ENCODE peak calls at places on chromosomes 12 and 14, in ten cellular contexts. Z, V, O, F, W, K, B, G, D and N are unnamed samples. For H3K36me3, the result is how much of the 10 kb centered on the place peaks cover.

GRCh38 chr12:56645201-56645716 is 525 bp downstream of the ATP5F1B start:
- DNase-seq in Z (no peak), V (no peak), O (no peak), F (no peak), W (no peak), K (no peak), B (no peak), G (no peak), D (no peak), N (no peak)

GRCh38 chr12:4526923-4527546 is 11.7 kb upstream of the RAD51AP1 start:
- DNase-seq in Z (no peak), V (no peak), O (no peak), F (no peak), W (peak), K (peak), B (peak), G (no peak), D (peak), N (peak)

GRCh38 chr12:13900718-13901117 is 80.7 kb downstream of the GRIN2B start:
- DNase-seq in Z (no peak), V (no peak), O (no peak), F (no peak), W (no peak), K (peak), B (no peak), G (no peak), D (no peak), N (no peak)

GRCh38 chr12:116372815-116373214 is 95.3 kb upstream of the MED13L start:
- DNase-seq in Z (no peak), V (no peak), O (no peak), F (no peak), W (no peak), K (no peak), B (no peak), G (no peak), D (no peak), N (no peak)

GRCh38 chr14:78848234-78848820 is 678.2 kb downstream of the NRXN3 start:
- DNase-seq in Z (no peak), V (peak), O (no peak), F (no peak), W (peak), K (peak), B (peak), G (peak), D (no peak), N (no peak)

GRCh38 chr14:99164712-99165111 is 107.3 kb downstream of the BCL11B start:
- DNase-seq in Z (no peak), V (no peak), O (no peak), F (no peak), W (no peak), K (no peak), B (no peak), G (no peak), D (no peak), N (no peak)

GRCh38 chr12:116188581-116188980 is 88.9 kb downstream of the MED13L start:
- DNase-seq in Z (no peak), V (no peak), O (no peak), F (no peak), W (no peak), K (no peak), B (no peak), G (no peak), D (no peak), N (no peak)

GRCh38 chr14:81534510-81535074 is 939 bp upstream of the SEL1L start:
- DNase-seq in Z (no peak), V (no peak), O (no peak), F (no peak), W (no peak), K (peak), B (no peak), G (no peak), D (no peak), N (no peak)

GRCh38 chr14:59028476-59029202 is 159.8 kb upstream of the DAAM1 start:
- DNase-seq in Z (peak), V (peak), O (peak), F (peak), W (peak), K (peak), B (peak), G (peak), D (no peak), N (peak)

GRCh38 chr14:61620130-61620946 is 75.0 kb upstream of the HIF1A start:
- DNase-seq in Z (peak), V (no peak), O (no peak), F (no peak), W (no peak), K (no peak), B (peak), G (peak), D (no peak), N (no peak)

GRCh38 chr12:54439521-54440255 is 20.6 kb upstream of the ITGA5 start:
- DNase-seq in Z (no peak), V (no peak), O (no peak), F (no peak), W (peak), K (peak), B (peak), G (peak), D (peak), N (no peak)

GRCh38 chr14:45253754-45254300 is 825 bp upstream of the MIS18BP1 start:
- DNase-seq in Z (peak), V (peak), O (peak), F (peak), W (no peak), K (peak), B (peak), G (peak), D (no peak), N (no peak)

GRCh38 chr12:95413576-95413975 is 60.4 kb upstream of the METAP2 start:
- DNase-seq in Z (no peak), V (no peak), O (no peak), F (no peak), W (no peak), K (no peak), B (peak), G (peak), D (no peak), N (no peak)

GRCh38 chr12:21528953-21529352 is 2.9 kb downstream of the SPX start:
- DNase-seq in Z (no peak), V (peak), O (no peak), F (no peak), W (peak), K (no peak), B (no peak), G (no peak), D (no peak), N (no peak)

GRCh38 chr12:3295648-3296408 is 195.2 kb upstream of the PRMT8 start:
- DNase-seq in Z (no peak), V (peak), O (peak), F (peak), W (no peak), K (no peak), B (peak), G (no peak), D (no peak), N (no peak)

GRCh38 chr12:89384050-89384749 is 31.9 kb upstream of the DUSP6 start:
- DNase-seq in Z (peak), V (peak), O (no peak), F (peak), W (peak), K (peak), B (peak), G (peak), D (no peak), N (no peak)

GRCh38 chr12:110906088-110906487 is 14.3 kb downstream of the MYL2 start:
- DNase-seq in Z (no peak), V (no peak), O (no peak), F (no peak), W (peak), K (no peak), B (no peak), G (no peak), D (no peak), N (no peak)

GRCh38 chr12:71392521-71393145 is 47.0 kb upstream of the LGR5 start:
- DNase-seq in Z (no peak), V (no peak), O (no peak), F (no peak), W (peak), K (peak), B (peak), G (peak), D (peak), N (no peak)

GRCh38 chr14:94392510-94392935 is 4.1 kb upstream of the SERPINA1 start:
- DNase-seq in Z (no peak), V (no peak), O (no peak), F (no peak), W (peak), K (no peak), B (peak), G (peak), D (no peak), N (peak)

GRCh38 chr14:64303471-64303917 is 9.3 kb upstream of the ESR2 start:
- DNase-seq in Z (no peak), V (no peak), O (no peak), F (no peak), W (peak), K (peak), B (peak), G (peak), D (peak), N (peak)

GRCh38 chr12:22527999-22528398 is 16.3 kb downstream of the C2CD5 start:
- DNase-seq in Z (no peak), V (no peak), O (no peak), F (no peak), W (no peak), K (no peak), B (peak), G (no peak), D (no peak), N (no peak)

GRCh38 chr14:100106661-100107112 is 41.5 kb downstream of the EVL start:
- DNase-seq in Z (no peak), V (no peak), O (no peak), F (no peak), W (no peak), K (no peak), B (no peak), G (no peak), D (no peak), N (no peak)

GRCh38 chr14:76953196-76953945 is 75.1 kb downstream of the IRF2BPL start:
- DNase-seq in Z (peak), V (peak), O (peak), F (peak), W (peak), K (peak), B (peak), G (peak), D (peak), N (peak)

GRCh38 chr14:103022669-103023044 is 34.7 kb downstream of the CDC42BPB start:
- DNase-seq in Z (no peak), V (no peak), O (peak), F (no peak), W (peak), K (no peak), B (no peak), G (no peak), D (no peak), N (no peak)

GRCh38 chr12:85866929-85867776 is 6.9 kb upstream of the NTS start:
- DNase-seq in Z (peak), V (peak), O (no peak), F (no peak), W (peak), K (peak), B (peak), G (peak), D (no peak), N (no peak)

GRCh38 chr12:16573652-16574077 is 32.3 kb downstream of the LMO3 start:
- DNase-seq in Z (peak), V (peak), O (no peak), F (peak), W (peak), K (no peak), B (peak), G (no peak), D (no peak), N (no peak)

GRCh38 chr12:97027482-97027881 is 120.4 kb downstream of the NEDD1 start:
- DNase-seq in Z (no peak), V (no peak), O (no peak), F (no peak), W (no peak), K (no peak), B (no peak), G (no peak), D (no peak), N (no peak)

GRCh38 chr12:121872546-121873223 is 14.0 kb upstream of the HPD start:
- DNase-seq in Z (peak), V (no peak), O (no peak), F (peak), W (no peak), K (peak), B (peak), G (peak), D (no peak), N (no peak)

GRCh38 chr12:45644521-45644920 is 85.0 kb upstream of the ARID2 start:
- DNase-seq in Z (no peak), V (no peak), O (no peak), F (no peak), W (peak), K (no peak), B (peak), G (peak), D (no peak), N (no peak)

GRCh38 chr14:105793836-105794235 is 267.5 kb downstream of the TMEM121 start:
- DNase-seq in Z (no peak), V (no peak), O (no peak), F (no peak), W (no peak), K (no peak), B (no peak), G (no peak), D (no peak), N (no peak)

GRCh38 chr12:85155791-85156190 is 119.6 kb downstream of the LRRIQ1 start:
- DNase-seq in Z (no peak), V (no peak), O (no peak), F (no peak), W (peak), K (no peak), B (no peak), G (no peak), D (no peak), N (no peak)

GRCh38 chr14:59277659-59278058 is 89.2 kb downstream of the DAAM1 start:
- DNase-seq in Z (no peak), V (no peak), O (no peak), F (no peak), W (peak), K (no peak), B (no peak), G (no peak), D (no peak), N (no peak)

GRCh38 chr14:90300649-90301048 is 31.1 kb downstream of the NRDE2 start:
- DNase-seq in Z (no peak), V (no peak), O (no peak), F (no peak), W (peak), K (no peak), B (peak), G (no peak), D (no peak), N (peak)

GRCh38 chr12:96989916-96990315 is 82.9 kb downstream of the NEDD1 start:
- DNase-seq in Z (no peak), V (peak), O (no peak), F (no peak), W (peak), K (peak), B (no peak), G (peak), D (no peak), N (no peak)

GRCh38 chr12:124764870-124765570 is 98.6 kb downstream of the SCARB1 start:
- DNase-seq in Z (no peak), V (no peak), O (no peak), F (no peak), W (no peak), K (no peak), B (peak), G (peak), D (no peak), N (no peak)

GRCh38 chr12:31117203-31118011 is 43.7 kb downstream of the DDX11 start:
- DNase-seq in Z (peak), V (peak), O (peak), F (no peak), W (peak), K (peak), B (peak), G (peak), D (peak), N (no peak)

GRCh38 chr12:7369274-7369729 is 65.4 kb downstream of the ACSM4 start:
- DNase-seq in Z (no peak), V (no peak), O (no peak), F (peak), W (peak), K (no peak), B (no peak), G (peak), D (no peak), N (no peak)

GRCh38 chr14:68442828-68443460 is 349.9 kb downstream of the ZFP36L1 start:
- DNase-seq in Z (no peak), V (no peak), O (no peak), F (no peak), W (no peak), K (no peak), B (peak), G (peak), D (no peak), N (no peak)

GRCh38 chr12:62135553-62136200 is 124.5 kb upstream of the USP15 start:
- DNase-seq in Z (no peak), V (no peak), O (no peak), F (no peak), W (no peak), K (no peak), B (no peak), G (no peak), D (no peak), N (no peak)

GRCh38 chr12:100127766-100128508 is 14.7 kb downstream of the BLTP3B start:
- DNase-seq in Z (no peak), V (no peak), O (no peak), F (no peak), W (peak), K (peak), B (peak), G (peak), D (no peak), N (no peak)
- H3K27ac ChIP-seq in Z (no peak), V (no peak), O (no peak), F (peak), W (peak), K (no peak), B (peak), G (peak), D (no peak), N (no peak)

GRCh38 chr14:104741108-104741802 is 11.7 kb upstream of the SIVA1 start:
- DNase-seq in Z (no peak), V (no peak), O (no peak), F (no peak), W (no peak), K (no peak), B (no peak), G (no peak), D (no peak), N (no peak)

GRCh38 chr14:104739026-104739425 is 13.9 kb upstream of the SIVA1 start:
- DNase-seq in Z (no peak), V (no peak), O (no peak), F (no peak), W (no peak), K (no peak), B (no peak), G (no peak), D (no peak), N (no peak)

GRCh38 chr14:104738375-104739019 is 14.4 kb upstream of the SIVA1 start:
- DNase-seq in Z (no peak), V (no peak), O (no peak), F (no peak), W (no peak), K (no peak), B (no peak), G (no peak), D (no peak), N (no peak)

GRCh38 chr14:104741803-104742251 is 11.1 kb upstream of the SIVA1 start:
- DNase-seq in Z (no peak), V (no peak), O (no peak), F (no peak), W (no peak), K (no peak), B (no peak), G (no peak), D (no peak), N (no peak)

GRCh38 chr14:104739546-104740516 is 13.1 kb upstream of the SIVA1 start:
- DNase-seq in Z (no peak), V (no peak), O (no peak), F (no peak), W (no peak), K (no peak), B (no peak), G (no peak), D (no peak), N (no peak)
- H3K36me3 ChIP-seq in Z (under half), V (under half), O (under half), F (half or more), W (under half), K (under half), B (under half), G (under half), D (under half), N (under half)

GRCh38 chr12:53379389-53380103 is 430 bp upstream of the SP1 start:
- DNase-seq in Z (peak), V (peak), O (peak), F (peak), W (peak), K (peak), B (peak), G (peak), D (peak), N (no peak)

GRCh38 chr12:53378222-53378621 is 1.8 kb upstream of the SP1 start:
- DNase-seq in Z (no peak), V (no peak), O (peak), F (no peak), W (no peak), K (no peak), B (no peak), G (no peak), D (no peak), N (no peak)

GRCh38 chr12:53380104-53380796 is at the start of gene SP1:
- DNase-seq in Z (peak), V (peak), O (peak), F (peak), W (peak), K (peak), B (peak), G (peak), D (peak), N (peak)

GRCh38 chr12:53376747-53377146 is 3.2 kb upstream of the SP1 start:
- DNase-seq in Z (no peak), V (no peak), O (no peak), F (no peak), W (no peak), K (no peak), B (no peak), G (no peak), D (no peak), N (no peak)

GRCh38 chr12:53378705-53379388 is 1.1 kb upstream of the SP1 start:
- DNase-seq in Z (no peak), V (no peak), O (no peak), F (no peak), W (no peak), K (peak), B (no peak), G (no peak), D (no peak), N (no peak)
- H3K27ac ChIP-seq in Z (peak), V (peak), O (peak), F (peak), W (peak), K (peak), B (peak), G (peak), D (peak), N (peak)

DNA sequence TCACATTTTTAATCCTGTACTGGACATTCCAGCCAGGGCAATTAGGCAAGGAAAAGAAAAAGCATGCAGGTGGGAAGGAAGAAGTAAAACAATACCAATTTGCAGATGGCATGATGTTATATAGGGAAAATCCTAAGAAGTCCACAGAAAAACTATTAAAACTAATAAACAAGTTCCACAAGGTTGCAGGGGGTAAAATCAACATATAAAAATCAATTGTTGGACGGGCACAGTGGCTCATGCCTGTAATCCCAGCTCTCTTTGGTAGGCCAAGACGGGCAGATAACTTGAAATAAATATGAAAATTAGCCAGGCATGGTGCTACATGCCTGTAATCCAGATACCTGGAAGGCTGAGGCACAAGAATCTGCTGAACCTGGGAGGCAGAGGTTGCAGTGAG is 31.9 kb downstream of the SEC23A start:
- DNase-seq in Z (no peak), V (no peak), O (no peak), F (no peak), W (no peak), K (no peak), B (no peak), G (no peak), D (no peak), N (no peak)
- H3K36me3 ChIP-seq in Z (under half), V (under half), O (under half), F (half or more), W (under half), K (under half), B (under half), G (under half), D (under half), N (under half)

DNA sequence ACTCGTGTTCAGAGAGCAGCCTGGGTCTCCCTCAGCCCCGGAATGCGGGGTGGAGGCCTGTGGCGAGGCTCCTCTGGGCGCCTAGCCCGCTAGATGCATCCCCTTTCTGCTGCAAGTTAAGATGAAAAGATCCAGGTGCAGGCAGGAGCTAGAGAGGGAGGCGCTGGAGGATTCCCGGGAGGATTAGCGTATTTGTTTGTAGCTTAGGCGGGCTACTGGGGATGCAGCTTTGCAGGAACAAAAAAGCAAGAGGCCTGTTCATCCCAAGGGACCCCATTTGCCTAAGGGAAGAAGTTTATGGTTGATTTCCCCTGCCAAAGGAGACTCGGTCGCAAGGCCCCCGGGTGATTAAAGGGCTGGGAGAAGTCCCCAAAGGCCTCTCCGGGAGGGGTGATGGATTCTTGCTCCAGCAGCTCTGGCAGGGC is 818 bp downstream of the CCDC177 start:
- DNase-seq in Z (no peak), V (no peak), O (no peak), F (no peak), W (peak), K (no peak), B (no peak), G (no peak), D (no peak), N (no peak)
- H3K27ac ChIP-seq in Z (no peak), V (no peak), O (no peak), F (no peak), W (no peak), K (no peak), B (no peak), G (no peak), D (no peak), N (no peak)